ENCODE peak calls at places on chromosomes 1 and 21, in nine cellular contexts. Z is cardiac fibroblast; Q is body of pancreas; A is AG04450; O is Peyer's patch; B is pancreas; K is colonic mucosa; U is HFF-Myc; P is CD4-positive, CD25-positive, alpha-beta regulatory T cell. Y is an unnamed sample.

GRCh38 chr1:7008975-7009740 is 223.9 kb downstream of the CAMTA1 start:
- DNase-seq in Z (no peak), Q (no peak), A (no peak), O (no peak), B (no peak), K (no peak), U (no peak), P (no peak), Y (no peak)

GRCh38 chr21:44710294-44710665 is 1.1 kb downstream of the TSPEAR start:
- DNase-seq in Z (no peak), Q (no peak), A (no peak), O (no peak), B (no peak), K (no peak), U (no peak), P (no peak), Y (no peak)

GRCh38 chr1:206551985-206552325 is 44.6 kb downstream of the RASSF5 start:
- DNase-seq in Z (no peak), Q (no peak), A (no peak), O (peak; percentile 47), B (no peak), K (no peak), U (no peak), P (peak; percentile 57), Y (no peak)

GRCh38 chr1:84913025-84913892 is 20.3 kb upstream of the LPAR3 start:
- DNase-seq in Z (peak; percentile 64), Q (peak; percentile 77), A (no peak), O (no peak), B (peak; percentile 65), K (peak; percentile 43), U (no peak), P (no peak), Y (peak; percentile 68)

GRCh38 chr1:156941675-156942074 is 21.2 kb downstream of the LRRC71 start:
- DNase-seq in Z (no peak), Q (no peak), A (no peak), O (no peak), B (no peak), K (no peak), U (no peak), P (no peak), Y (no peak)

GRCh38 chr1:29519108-29519507 is 282.8 kb downstream of the PTPRU start:
- DNase-seq in Z (no peak), Q (no peak), A (no peak), O (no peak), B (no peak), K (peak; percentile 10), U (no peak), P (no peak), Y (no peak)

GRCh38 chr1:240906477-240906876 is 294.5 kb upstream of the GREM2 start:
- DNase-seq in Z (no peak), Q (peak; percentile 21), A (no peak), O (no peak), B (no peak), K (peak; percentile 62), U (no peak), P (no peak), Y (peak; percentile 7)

GRCh38 chr21:41227357-41228005 is 59.5 kb downstream of the BACE2 start:
- DNase-seq in Z (no peak), Q (no peak), A (no peak), O (no peak), B (no peak), K (no peak), U (no peak), P (no peak), Y (no peak)

GRCh38 chr21:44956356-44957046 is 16.7 kb downstream of the SLX9 start:
- DNase-seq in Z (no peak), Q (no peak), A (no peak), O (no peak), B (no peak), K (no peak), U (no peak), P (no peak), Y (no peak)

GRCh38 chr1:70893381-70893780 is 154.2 kb downstream of the PTGER3 start:
- DNase-seq in Z (no peak), Q (no peak), A (no peak), O (no peak), B (no peak), K (no peak), U (no peak), P (no peak), Y (no peak)

GRCh38 chr1:160354388-160354985 is 11.3 kb downstream of the NCSTN start:
- DNase-seq in Z (peak; percentile 34), Q (no peak), A (no peak), O (no peak), B (no peak), K (no peak), U (no peak), P (no peak), Y (no peak)

GRCh38 chr1:21318714-21319159 is 28.5 kb upstream of the ECE1 start:
- DNase-seq in Z (peak; percentile 97), Q (peak; percentile 90), A (no peak), O (no peak), B (peak; percentile 83), K (peak; percentile 71), U (no peak), P (no peak), Y (peak; percentile 72)

GRCh38 chr1:108817016-108817415 is 39.9 kb downstream of the AKNAD1 start:
- DNase-seq in Z (peak; percentile 67), Q (no peak), A (no peak), O (no peak), B (no peak), K (no peak), U (peak; percentile 77), P (no peak), Y (no peak)

GRCh38 chr1:44012411-44012810 is 18.9 kb downstream of the SLC6A9 start:
- DNase-seq in Z (no peak), Q (peak; percentile 44), A (no peak), O (no peak), B (no peak), K (no peak), U (no peak), P (no peak), Y (no peak)

DNA sequence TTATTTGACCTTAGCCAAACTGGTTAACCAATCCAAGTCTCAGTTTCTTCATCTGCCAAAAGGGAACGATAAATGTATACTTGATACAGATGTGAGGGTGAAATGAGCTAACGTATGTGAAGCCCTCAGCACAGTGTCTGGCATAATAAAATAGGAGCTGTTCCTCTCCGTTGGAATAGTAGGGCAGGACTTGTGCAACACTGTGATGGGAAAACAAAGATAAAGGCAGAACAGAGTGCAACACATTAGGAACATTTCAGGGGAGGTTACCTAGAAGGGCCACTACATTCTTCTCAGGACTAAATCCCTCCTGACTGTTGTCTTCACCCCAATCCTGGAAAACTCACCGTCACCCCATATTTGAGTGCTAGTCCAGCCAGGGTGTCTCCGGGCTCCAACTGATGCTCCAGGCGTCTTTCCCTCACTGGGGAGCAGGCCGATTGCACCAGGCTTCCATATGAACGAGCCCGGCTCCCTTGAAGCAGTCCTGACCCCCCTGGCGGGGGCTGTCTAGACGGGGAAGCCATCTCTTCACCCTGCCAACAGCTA is 896 bp downstream of the LYSMD1 start:
- DNase-seq in Z (peak; percentile 49), Q (no peak), A (no peak), O (no peak), B (no peak), K (no peak), U (no peak), P (no peak), Y (no peak)
- H3K4me3 ChIP-seq in Z (peak overlapping the region; percentile 67), Q (peak overlapping the region; percentile 20), A (peak overlapping the region; percentile 99), O (peak overlapping the region; percentile 88), B (peak overlapping the region; percentile 66), K (peak overlapping the region; percentile 83), U (peak overlapping the region; percentile 100), P (no peak overlapping the region), Y (peak overlapping the region; percentile 99)

GRCh38 chr1:220371324-220371723 is 99.1 kb upstream of the RAB3GAP2 start:
- DNase-seq in Z (no peak), Q (no peak), A (no peak), O (no peak), B (no peak), K (no peak), U (no peak), P (no peak), Y (no peak)

GRCh38 chr1:220370041-220370700 is 97.9 kb upstream of the RAB3GAP2 start:
- DNase-seq in Z (peak; percentile 22), Q (no peak), A (peak; percentile 41), O (no peak), B (no peak), K (no peak), U (peak; percentile 96), P (no peak), Y (peak; percentile 96)

GRCh38 chr1:220375715-220376114 is 103.5 kb upstream of the RAB3GAP2 start:
- DNase-seq in Z (no peak), Q (no peak), A (no peak), O (no peak), B (no peak), K (no peak), U (no peak), P (no peak), Y (no peak)

GRCh38 chr1:220372451-220372850 is 100.2 kb upstream of the RAB3GAP2 start:
- DNase-seq in Z (no peak), Q (no peak), A (no peak), O (no peak), B (no peak), K (no peak), U (no peak), P (no peak), Y (no peak)

GRCh38 chr1:220374449-220374848 is 102.2 kb upstream of the RAB3GAP2 start:
- DNase-seq in Z (no peak), Q (no peak), A (no peak), O (no peak), B (no peak), K (no peak), U (no peak), P (no peak), Y (no peak)
- H3K4me3 ChIP-seq in Z (no peak overlapping the region), Q (no peak overlapping the region), A (no peak overlapping the region), O (no peak overlapping the region), B (no peak overlapping the region), K (no peak overlapping the region), U (no peak overlapping the region), P (no peak overlapping the region), Y (no peak overlapping the region)

DNA sequence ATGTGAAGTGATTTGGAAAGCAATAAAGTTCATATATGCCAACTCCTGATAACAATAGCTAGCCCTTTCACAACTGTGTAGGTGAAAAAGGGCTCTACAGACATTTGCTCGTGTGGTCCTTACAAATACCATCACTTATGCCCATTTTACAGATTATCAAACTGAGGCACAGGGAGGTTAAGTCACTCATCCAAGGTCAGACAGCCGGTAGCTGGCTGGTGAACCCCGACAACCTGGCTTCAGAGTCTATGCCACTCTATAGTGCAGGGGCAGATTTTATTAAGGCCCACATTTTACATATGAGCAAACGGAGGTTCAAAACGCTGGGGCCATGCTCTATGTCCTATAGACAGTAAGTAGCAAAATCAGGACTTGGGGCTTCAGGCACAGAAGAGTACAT is 280.5 kb downstream of the RRAGC start:
- DNase-seq in Z (no peak), Q (no peak), A (no peak), O (no peak), B (no peak), K (no peak), U (no peak), P (no peak), Y (no peak)
- H3K4me3 ChIP-seq in Z (no peak overlapping the region), Q (no peak overlapping the region), A (no peak overlapping the region), O (no peak overlapping the region), B (no peak overlapping the region), K (no peak overlapping the region), U (no peak overlapping the region), P (no peak overlapping the region), Y (no peak overlapping the region)

DNA sequence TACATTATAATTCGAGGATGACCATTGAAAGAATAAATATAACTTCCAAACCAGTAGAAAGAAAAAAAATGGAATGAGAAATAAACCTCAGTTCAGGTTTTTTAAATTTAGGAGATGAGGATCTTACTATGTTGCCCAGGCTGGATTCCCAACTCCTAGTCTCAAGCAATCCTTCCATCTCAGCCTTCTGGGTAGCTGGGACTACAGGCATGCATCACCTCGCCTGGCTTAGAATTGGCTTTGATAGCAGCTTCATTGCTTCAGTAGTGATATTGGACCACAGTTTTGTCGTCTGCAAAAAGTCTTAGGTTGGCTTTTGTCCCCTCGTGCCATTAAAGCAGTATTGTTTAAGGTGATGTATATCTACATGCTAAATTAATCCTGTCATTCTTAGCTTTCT is 2.9 kb downstream of the NASP start:
- DNase-seq in Z (no peak), Q (no peak), A (no peak), O (no peak), B (no peak), K (no peak), U (no peak), P (no peak), Y (no peak)
- H3K4me3 ChIP-seq in Z (no peak overlapping the region), Q (no peak overlapping the region), A (no peak overlapping the region), O (no peak overlapping the region), B (no peak overlapping the region), K (peak overlapping the region; percentile 5), U (peak overlapping the region; percentile 98), P (peak overlapping the region; percentile 81), Y (no peak overlapping the region)